ENCODE peak calls at places on chromosomes 3 and 15, in five cellular contexts. H, V, Y, Q and B are unnamed samples.

GRCh38 chr15:44676676-44677075 is 13.2 kb upstream of the SPG11 start:
- DNase-seq in H (no peak), V (no peak), Y (no peak), Q (no peak), B (no peak)

GRCh38 chr15:57395292-57395691 is 19.0 kb downstream of the CGNL1 start:
- DNase-seq in H (no peak), V (peak; percentile 60), Y (no peak), Q (no peak), B (no peak)

GRCh38 chr3:49534581-49535495 is 19.4 kb upstream of the BSN start:
- DNase-seq in H (no peak), V (no peak), Y (no peak), Q (peak; percentile 43), B (peak; percentile 62)

GRCh38 chr3:59245879-59246501 is 196.2 kb upstream of the CFAP20DC start:
- DNase-seq in H (peak; percentile 90), V (peak; percentile 71), Y (no peak), Q (no peak), B (no peak)

GRCh38 chr3:8505621-8506020 is 4.0 kb downstream of the LMCD1 start:
- DNase-seq in H (no peak), V (no peak), Y (no peak), Q (peak; percentile 68), B (no peak)

GRCh38 chr3:153339065-153339464 is 177.0 kb downstream of the RAP2B start:
- DNase-seq in H (no peak), V (peak; percentile 19), Y (no peak), Q (no peak), B (no peak)

GRCh38 chr3:84980011-84980410 is 21.2 kb downstream of the CADM2 start:
- DNase-seq in H (no peak), V (no peak), Y (no peak), Q (no peak), B (no peak)

GRCh38 chr3:43077708-43078107 is 28.2 kb downstream of the POMGNT2 start:
- DNase-seq in H (no peak), V (no peak), Y (no peak), Q (no peak), B (no peak)

GRCh38 chr3:43748179-43748578 is 57.4 kb downstream of the ABHD5 start:
- DNase-seq in H (no peak), V (no peak), Y (no peak), Q (no peak), B (no peak)

GRCh38 chr15:47725924-47726323 is 8.6 kb downstream of the SEMA6D start:
- DNase-seq in H (no peak), V (no peak), Y (no peak), Q (no peak), B (no peak)

GRCh38 chr3:37967252-37967881 is 23.2 kb upstream of the VILL start:
- DNase-seq in H (peak; percentile 46), V (peak; percentile 83), Y (peak; percentile 74), Q (peak; percentile 77), B (peak; percentile 74)

GRCh38 chr3:66355394-66355793 is 134.6 kb downstream of the SLC25A26 start:
- DNase-seq in H (no peak), V (no peak), Y (no peak), Q (no peak), B (no peak)

GRCh38 chr3:186362409-186362757 is 349 bp upstream of the DGKG start:
- DNase-seq in H (no peak), V (no peak), Y (no peak), Q (no peak), B (no peak)

GRCh38 chr3:193782280-193782654 is 189.3 kb downstream of the OPA1 start:
- DNase-seq in H (no peak), V (no peak), Y (peak; percentile 57), Q (peak; percentile 77), B (peak; percentile 33)

GRCh38 chr3:138947303-138948121 is 495 bp downstream of the FOXL2NB start:
- DNase-seq in H (no peak), V (no peak), Y (no peak), Q (no peak), B (no peak)

DNA sequence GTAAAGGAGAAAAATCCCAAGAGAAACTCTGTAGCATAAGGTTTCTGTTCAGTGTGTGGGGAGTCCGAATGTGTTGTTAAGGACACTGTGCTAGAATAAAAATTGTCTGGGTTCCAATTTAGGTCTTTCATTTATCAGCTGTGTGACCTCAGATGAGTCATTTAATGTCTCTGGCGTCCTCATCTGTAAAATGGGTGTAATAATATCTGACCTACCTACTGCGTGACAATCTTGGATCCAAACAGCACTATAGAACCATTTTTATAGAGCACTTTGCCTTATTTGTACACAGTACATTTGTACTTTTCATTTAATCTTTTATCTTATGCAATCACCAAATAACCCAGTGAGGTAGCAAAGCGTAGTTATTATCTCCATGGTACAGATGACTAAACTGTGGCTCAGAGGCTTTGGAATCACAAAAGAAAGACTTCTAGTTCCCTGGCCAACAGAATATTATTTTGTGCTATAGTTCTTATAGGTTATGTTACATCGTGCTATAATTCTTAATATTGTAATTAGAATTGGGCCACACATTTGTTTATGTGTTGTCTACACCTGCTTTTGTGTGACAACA is 46.6 kb upstream of the TNIK start:
- DNase-seq in H (no peak), V (peak; percentile 46), Y (no peak), Q (no peak), B (no peak)
- TF ChIP-seq CTCF in H (no peak), V (no peak), Y (no peak), Q (no peak), B (no peak)

DNA sequence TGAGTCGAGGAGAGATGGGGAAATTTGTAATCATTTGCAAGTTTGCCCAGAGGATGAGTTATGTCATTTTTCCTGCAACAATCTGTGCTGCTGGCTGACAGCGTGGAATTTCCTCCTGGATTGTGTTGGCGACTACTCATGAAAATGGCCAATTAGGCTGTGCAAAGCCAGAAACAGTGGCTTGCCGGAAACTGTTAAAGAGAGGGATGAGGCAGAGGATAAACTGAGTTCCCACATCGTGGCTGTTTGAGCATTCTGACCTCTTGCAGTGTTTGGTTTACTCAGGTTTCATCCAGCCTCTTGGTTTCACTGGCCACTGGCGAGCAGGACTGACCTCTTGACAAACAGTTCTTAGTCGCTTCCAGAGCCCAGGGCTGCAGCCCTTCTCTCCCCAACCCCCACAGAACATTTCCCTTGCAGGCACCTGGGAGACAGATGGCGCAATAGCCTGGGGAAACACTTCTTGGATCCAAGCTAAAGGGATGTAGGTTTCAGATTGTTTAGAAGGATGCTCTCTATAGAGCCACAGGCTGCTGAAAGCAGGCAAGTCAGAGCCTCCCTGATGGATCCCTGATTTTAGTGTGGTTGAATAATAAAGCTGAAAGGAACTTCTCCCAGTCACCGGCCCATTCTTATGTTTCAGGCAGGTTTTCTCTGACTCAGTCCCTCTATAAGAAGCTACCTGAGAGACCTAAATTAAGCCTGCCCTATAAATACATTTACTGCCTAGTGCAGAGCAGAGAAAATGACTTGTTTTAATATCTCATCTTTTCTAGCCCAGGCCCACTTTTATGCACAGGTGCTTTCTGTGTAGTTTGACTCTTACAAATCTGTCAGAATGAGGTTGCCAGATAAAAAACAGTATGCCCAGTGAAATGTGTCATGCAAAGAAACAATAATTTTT is 92.8 kb upstream of the UBE2E1 start:
- DNase-seq in H (peak; percentile 81), V (peak; percentile 91), Y (no peak), Q (no peak), B (peak; percentile 52)
- TF ChIP-seq CTCF in H (peak; percentile 3), V (no peak), Y (peak; percentile 13), Q (peak; percentile 7), B (no peak)

GRCh38 chr15:34610388-34610787 is 26.9 kb upstream of the GOLGA8B start:
- DNase-seq in H (no peak), V (no peak), Y (no peak), Q (no peak), B (no peak)
- TF ChIP-seq CTCF in H (peak; percentile 59), V (peak; percentile 12), Y (peak; percentile 20), Q (no peak), B (no peak)

GRCh38 chr3:196969660-196970546 is 1.3 kb upstream of the PIGZ start:
- DNase-seq in H (no peak), V (peak; percentile 65), Y (peak; percentile 78), Q (peak; percentile 69), B (peak; percentile 82)
- TF ChIP-seq CTCF in H (no peak), V (peak; percentile 35), Y (peak; percentile 85), Q (peak; percentile 95), B (peak; percentile 43)

DNA sequence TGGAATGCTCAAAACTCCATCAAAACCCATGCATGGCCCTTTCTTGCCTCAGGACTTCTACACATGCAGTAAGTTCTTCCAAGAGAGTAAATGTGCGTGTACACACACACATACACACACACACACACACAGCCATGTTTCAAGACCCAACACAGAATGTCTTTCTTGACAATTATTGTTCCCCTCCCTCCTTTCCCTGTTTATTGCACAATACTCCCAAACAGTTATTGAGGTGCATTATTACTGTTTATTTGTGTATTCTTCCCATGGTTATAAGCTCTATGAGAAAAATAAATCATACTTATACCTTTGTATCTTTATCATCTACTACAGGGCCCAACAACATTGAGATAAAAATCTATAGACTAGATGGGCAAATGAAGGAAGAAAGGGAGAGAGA is 523.8 kb upstream of the NAALADL2 start:
- DNase-seq in H (no peak), V (no peak), Y (no peak), Q (no peak), B (no peak)
- TF ChIP-seq CTCF in H (no peak), V (no peak), Y (no peak), Q (no peak), B (no peak)

GRCh38 chr3:23239181-23240068 is 36.3 kb downstream of the UBE2E2 start:
- DNase-seq in H (no peak), V (no peak), Y (no peak), Q (no peak), B (no peak)
- TF ChIP-seq CTCF in H (no peak), V (no peak), Y (no peak), Q (no peak), B (no peak)

DNA sequence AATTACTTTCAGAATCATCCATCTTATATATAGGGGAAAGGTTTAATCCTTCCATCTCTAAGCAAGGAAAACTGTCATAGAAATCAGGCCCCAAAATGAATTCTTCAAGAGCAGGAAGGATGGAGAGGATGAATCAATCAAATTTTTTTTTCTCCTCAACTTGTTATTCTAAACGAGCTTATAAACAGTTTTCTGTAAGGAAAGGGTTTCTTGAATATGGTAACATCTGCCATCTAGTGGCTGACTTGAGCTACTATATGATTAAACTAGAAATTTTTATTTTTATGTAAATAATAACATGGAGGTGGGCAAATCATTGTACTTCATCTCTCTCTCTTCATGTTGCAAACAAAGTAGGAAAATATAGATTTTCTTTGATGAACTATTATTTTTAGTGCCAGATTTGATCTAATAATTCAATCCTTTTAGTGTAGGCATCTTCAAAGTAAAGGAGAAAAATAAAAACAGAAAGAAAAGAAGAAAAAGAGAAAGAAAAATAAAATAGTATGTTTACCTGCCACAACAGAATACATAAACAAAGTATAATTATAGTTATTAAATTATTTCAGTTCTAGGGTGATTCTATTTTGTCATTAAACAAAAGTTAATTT is 146.6 kb downstream of the SERPINI1 start:
- DNase-seq in H (peak; percentile 3), V (peak; percentile 72), Y (no peak), Q (no peak), B (no peak)
- TF ChIP-seq CTCF in H (peak; percentile 70), V (peak; percentile 54), Y (peak; percentile 66), Q (peak; percentile 64), B (peak; percentile 64)

GRCh38 chr3:101495552-101495951 is 17.5 kb downstream of the SENP7 start:
- DNase-seq in H (no peak), V (no peak), Y (no peak), Q (no peak), B (no peak)
- TF ChIP-seq CTCF in H (peak; percentile 11), V (no peak), Y (no peak), Q (no peak), B (no peak)